ENCODE peak calls at places on chromosomes 4 and X, in four cellular contexts. One of them, this sample, is unnamed.

GRCh38 chr4:153520871-153521329 is 54.7 kb downstream of the TMEM131L start:
- DNase-seq in stimulated activated CD4-positive, alpha-beta T cell treated with anti-CD3 and anti-CD28 coated beads, Interleukin-2, amount 100 ng/mL, for 24 hours: no peak
- DNase-seq in psoas muscle: no peak
- DNase-seq in mucosa of descending colon: no peak
- DNase-seq in this sample: no peak

GRCh38 chr4:3512279-3512678 is 19.9 kb downstream of the LRPAP1 start:
- DNase-seq in stimulated activated CD4-positive, alpha-beta T cell treated with anti-CD3 and anti-CD28 coated beads, Interleukin-2, amount 100 ng/mL, for 24 hours: no peak
- DNase-seq in psoas muscle: peak
- DNase-seq in mucosa of descending colon: no peak
- DNase-seq in this sample: peak

GRCh38 chr4:168651374-168651773 is 154.5 kb downstream of the PALLD start:
- DNase-seq in stimulated activated CD4-positive, alpha-beta T cell treated with anti-CD3 and anti-CD28 coated beads, Interleukin-2, amount 100 ng/mL, for 24 hours: no peak
- DNase-seq in psoas muscle: no peak
- DNase-seq in mucosa of descending colon: no peak
- DNase-seq in this sample: no peak

GRCh38 chr4:119286377-119287002 is 35.4 kb downstream of the FABP2 start:
- DNase-seq in stimulated activated CD4-positive, alpha-beta T cell treated with anti-CD3 and anti-CD28 coated beads, Interleukin-2, amount 100 ng/mL, for 24 hours: no peak
- DNase-seq in psoas muscle: no peak
- DNase-seq in mucosa of descending colon: peak
- DNase-seq in this sample: no peak

GRCh38 chrX:148567229-148567628 is 66.8 kb downstream of the AFF2 start:
- DNase-seq in stimulated activated CD4-positive, alpha-beta T cell treated with anti-CD3 and anti-CD28 coated beads, Interleukin-2, amount 100 ng/mL, for 24 hours: no peak
- DNase-seq in psoas muscle: no peak
- DNase-seq in mucosa of descending colon: no peak
- DNase-seq in this sample: no peak

GRCh38 chr4:152605641-152606304 is 69.9 kb upstream of the FBXW7 start:
- DNase-seq in stimulated activated CD4-positive, alpha-beta T cell treated with anti-CD3 and anti-CD28 coated beads, Interleukin-2, amount 100 ng/mL, for 24 hours: no peak
- DNase-seq in psoas muscle: no peak
- DNase-seq in mucosa of descending colon: no peak
- DNase-seq in this sample: no peak

GRCh38 chr4:159071178-159071968 is 31.5 kb upstream of the RAPGEF2 start:
- DNase-seq in stimulated activated CD4-positive, alpha-beta T cell treated with anti-CD3 and anti-CD28 coated beads, Interleukin-2, amount 100 ng/mL, for 24 hours: no peak
- DNase-seq in psoas muscle: no peak
- DNase-seq in mucosa of descending colon: no peak
- DNase-seq in this sample: no peak

GRCh38 chr4:3791910-3792542 is 25.8 kb downstream of the ADRA2C start:
- DNase-seq in stimulated activated CD4-positive, alpha-beta T cell treated with anti-CD3 and anti-CD28 coated beads, Interleukin-2, amount 100 ng/mL, for 24 hours: peak
- DNase-seq in psoas muscle: peak
- DNase-seq in mucosa of descending colon: peak
- DNase-seq in this sample: peak

GRCh38 chr4:2843909-2844584 is 403 bp downstream of the ADD1 start:
- DNase-seq in stimulated activated CD4-positive, alpha-beta T cell treated with anti-CD3 and anti-CD28 coated beads, Interleukin-2, amount 100 ng/mL, for 24 hours: no peak
- DNase-seq in psoas muscle: peak
- DNase-seq in mucosa of descending colon: peak
- DNase-seq in this sample: peak

GRCh38 chr4:61543976-61544375 is 343.9 kb downstream of the ADGRL3 start:
- DNase-seq in stimulated activated CD4-positive, alpha-beta T cell treated with anti-CD3 and anti-CD28 coated beads, Interleukin-2, amount 100 ng/mL, for 24 hours: no peak
- DNase-seq in psoas muscle: no peak
- DNase-seq in mucosa of descending colon: no peak
- DNase-seq in this sample: no peak

GRCh38 chrX:11172413-11172812 is 61.3 kb downstream of the HCCS start:
- DNase-seq in stimulated activated CD4-positive, alpha-beta T cell treated with anti-CD3 and anti-CD28 coated beads, Interleukin-2, amount 100 ng/mL, for 24 hours: no peak
- DNase-seq in psoas muscle: no peak
- DNase-seq in mucosa of descending colon: no peak
- DNase-seq in this sample: no peak

GRCh38 chrX:70498129-70498528 is 53.5 kb downstream of the DLG3 start:
- DNase-seq in stimulated activated CD4-positive, alpha-beta T cell treated with anti-CD3 and anti-CD28 coated beads, Interleukin-2, amount 100 ng/mL, for 24 hours: no peak
- DNase-seq in psoas muscle: no peak
- DNase-seq in mucosa of descending colon: no peak
- DNase-seq in this sample: no peak

GRCh38 chr4:180521181-180521580 is 1722.0 kb upstream of the TENM3 start:
- DNase-seq in stimulated activated CD4-positive, alpha-beta T cell treated with anti-CD3 and anti-CD28 coated beads, Interleukin-2, amount 100 ng/mL, for 24 hours: no peak
- DNase-seq in psoas muscle: no peak
- DNase-seq in mucosa of descending colon: no peak
- DNase-seq in this sample: no peak

GRCh38 chr4:22719218-22719617 is 26.5 kb downstream of the GBA3 start:
- DNase-seq in stimulated activated CD4-positive, alpha-beta T cell treated with anti-CD3 and anti-CD28 coated beads, Interleukin-2, amount 100 ng/mL, for 24 hours: no peak
- DNase-seq in psoas muscle: no peak
- DNase-seq in mucosa of descending colon: no peak
- DNase-seq in this sample: no peak

GRCh38 chr4:157992038-157992706 is 180.7 kb downstream of the GASK1B start:
- DNase-seq in stimulated activated CD4-positive, alpha-beta T cell treated with anti-CD3 and anti-CD28 coated beads, Interleukin-2, amount 100 ng/mL, for 24 hours: no peak
- DNase-seq in psoas muscle: no peak
- DNase-seq in mucosa of descending colon: peak
- DNase-seq in this sample: no peak

GRCh38 chr4:5280845-5281244 is 229.6 kb downstream of the STK32B start:
- DNase-seq in stimulated activated CD4-positive, alpha-beta T cell treated with anti-CD3 and anti-CD28 coated beads, Interleukin-2, amount 100 ng/mL, for 24 hours: peak
- DNase-seq in psoas muscle: no peak
- DNase-seq in mucosa of descending colon: no peak
- DNase-seq in this sample: no peak

GRCh38 chr4:122758033-122758432 is 25.5 kb downstream of the BBS12 start:
- DNase-seq in stimulated activated CD4-positive, alpha-beta T cell treated with anti-CD3 and anti-CD28 coated beads, Interleukin-2, amount 100 ng/mL, for 24 hours: no peak
- DNase-seq in psoas muscle: no peak
- DNase-seq in mucosa of descending colon: peak
- DNase-seq in this sample: no peak

GRCh38 chrX:56802921-56803848 is 74.1 kb downstream of the NBDY start:
- DNase-seq in stimulated activated CD4-positive, alpha-beta T cell treated with anti-CD3 and anti-CD28 coated beads, Interleukin-2, amount 100 ng/mL, for 24 hours: peak
- DNase-seq in psoas muscle: peak
- DNase-seq in mucosa of descending colon: peak
- DNase-seq in this sample: peak

GRCh38 chrX:80648023-80648422 is 161.7 kb downstream of the BRWD3 start:
- DNase-seq in stimulated activated CD4-positive, alpha-beta T cell treated with anti-CD3 and anti-CD28 coated beads, Interleukin-2, amount 100 ng/mL, for 24 hours: no peak
- DNase-seq in psoas muscle: no peak
- DNase-seq in mucosa of descending colon: no peak
- DNase-seq in this sample: no peak

This sample was measured in posterior cingulate gyrus.